ENCODE peak calls at places on chromosomes 3 and 15, in four cellular contexts. I is right lobe of liver, Y is fibroblast of pulmonary artery, J is tibial artery. S is an unnamed sample.

GRCh38 chr3:167936010-167936409 is 159.7 kb downstream of the GOLIM4 start:
- DNase-seq in I (no peak), Y (no peak), J (no peak), S (no peak)

GRCh38 chr3:13109516-13109915 is 36.3 kb upstream of the IQSEC1 start:
- DNase-seq in I (no peak), Y (no peak), J (no peak), S (peak; percentile 16)

GRCh38 chr3:73525591-73525990 is 99.2 kb downstream of the PDZRN3 start:
- DNase-seq in I (no peak), Y (no peak), J (no peak), S (no peak)

GRCh38 chr15:85116925-85117646 is 135.4 kb downstream of the PDE8A start:
- DNase-seq in I (no peak), Y (peak; percentile 11), J (no peak), S (no peak)

GRCh38 chr15:87219650-87220615 is 1036.6 kb downstream of the NTRK3 start:
- DNase-seq in I (no peak), Y (no peak), J (no peak), S (no peak)

GRCh38 chr3:31227152-31227581 is 305.6 kb upstream of the STT3B start:
- DNase-seq in I (no peak), Y (no peak), J (no peak), S (no peak)

GRCh38 chr3:195445885-195446284 is 3.1 kb upstream of the ACAP2 start:
- DNase-seq in I (no peak), Y (no peak), J (no peak), S (no peak)

GRCh38 chr15:46127361-46127874 is 492.6 kb downstream of the SQOR start:
- DNase-seq in I (no peak), Y (no peak), J (no peak), S (no peak)

GRCh38 chr15:72890043-72890442 is 106.5 kb upstream of the ADPGK start:
- DNase-seq in I (no peak), Y (no peak), J (no peak), S (no peak)

GRCh38 chr3:43870844-43871626 is 180.3 kb downstream of the ABHD5 start:
- DNase-seq in I (no peak), Y (no peak), J (no peak), S (no peak)

GRCh38 chr3:141804778-141805639 is 41.8 kb downstream of the GRK7 start:
- DNase-seq in I (no peak), Y (no peak), J (no peak), S (no peak)

GRCh38 chr3:102748646-102749045 is 313.8 kb downstream of the ZPLD1 start:
- DNase-seq in I (no peak), Y (no peak), J (no peak), S (no peak)

GRCh38 chr15:101193063-101193712 is 58.7 kb downstream of the CHSY1 start:
- DNase-seq in I (no peak), Y (no peak), J (peak; percentile 64), S (no peak)

GRCh38 chr3:51691021-51691420 is 15.8 kb upstream of the GRM2 start:
- DNase-seq in I (no peak), Y (no peak), J (no peak), S (no peak)

GRCh38 chr3:158539414-158540014 is 31.5 kb upstream of the MLF1 start:
- DNase-seq in I (no peak), Y (peak; percentile 75), J (no peak), S (no peak)

GRCh38 chr3:185153170-185153733 is 392 bp upstream of the C3orf70 start:
- DNase-seq in I (peak; percentile 45), Y (no peak), J (peak; percentile 29), S (no peak)

GRCh38 chr3:10551821-10552630 is 46.6 kb upstream of the ATP2B2 start:
- DNase-seq in I (peak; percentile 35), Y (no peak), J (peak; percentile 59), S (no peak)

GRCh38 chr15:87633471-87633870 is 623.1 kb downstream of the NTRK3 start:
- DNase-seq in I (no peak), Y (no peak), J (no peak), S (no peak)